ENCODE peak calls at places on chromosome 5, in ten cellular contexts. A is GM23248, D is PC-3, M is mammary epithelial cell, K is HepG2, I is endothelial cell of umbilical vein, Y is HCT116, S is NT2/D1, Z is H1, W is Karpas-422. T is an unnamed sample. For H3K36me3 and H3K4me1, the result is how much of the 10 kb centered on the place peaks cover.

GRCh38 chr5:179732918-179733763 is 519 bp downstream of the MAML1 start:
- DNase-seq in D (peak), M (peak), I (peak), K (no peak), Y (no peak), A (peak), S (peak), W (peak), Z (no peak), T (peak)

GRCh38 chr5:41755705-41756104 is 114.5 kb downstream of the OXCT1 start:
- DNase-seq in W (no peak), I (no peak), M (no peak), Y (no peak), Z (no peak), S (no peak), K (no peak), A (no peak), D (no peak), T (no peak)

GRCh38 chr5:57895766-57896165 is 413.2 kb upstream of the ACTBL2 start:
- DNase-seq in I (no peak), D (no peak), W (no peak), S (no peak), Y (no peak), K (no peak), M (no peak), Z (no peak), A (no peak), T (no peak)

GRCh38 chr5:2656186-2656585 is 95.3 kb downstream of the IRX2 start:
- DNase-seq in S (no peak), Y (no peak), A (peak), D (no peak), I (no peak), M (peak), Z (no peak), W (no peak), K (no peak), T (no peak)

GRCh38 chr5:142322747-142323479 is 1.9 kb downstream of the SPRY4 start:
- DNase-seq in S (no peak), K (no peak), Y (no peak), Z (no peak), I (peak), D (peak), W (no peak), A (peak), M (peak), T (no peak)

GRCh38 chr5:149452665-149453617 is 73.8 kb upstream of the IL17B start:
- DNase-seq in S (no peak), I (peak), Z (no peak), W (no peak), D (peak), A (peak), M (peak), K (peak), Y (no peak), T (peak)

GRCh38 chr5:53397845-53398244 is 82.6 kb upstream of the FST start:
- DNase-seq in Y (peak), W (no peak), A (peak), S (no peak), M (peak), K (no peak), I (peak), D (peak), Z (no peak), T (no peak)

GRCh38 chr5:165296401-165297130 is 1791.1 kb downstream of the MAT2B start:
- DNase-seq in S (no peak), W (no peak), Z (no peak), D (no peak), M (no peak), K (no peak), Y (no peak), A (no peak), I (no peak), T (no peak)

GRCh38 chr5:1246711-1247431 is 21.7 kb downstream of the SLC6A18 start:
- DNase-seq in D (peak), Z (peak), S (peak), W (peak), K (peak), M (peak), I (peak), A (peak), Y (no peak), T (peak)

GRCh38 chr5:598564-598890 is 13.6 kb upstream of the CEP72 start:
- DNase-seq in S (no peak), Z (no peak), D (no peak), I (no peak), K (no peak), M (no peak), W (no peak), A (no peak), Y (no peak), T (no peak)

GRCh38 chr5:77452351-77452750 is 39.8 kb downstream of the WDR41 start:
- DNase-seq in D (no peak), K (no peak), S (no peak), M (no peak), I (no peak), Y (no peak), W (no peak), Z (no peak), A (no peak), T (no peak)

GRCh38 chr5:75948441-75948840 is 134.7 kb upstream of the SV2C start:
- DNase-seq in K (no peak), M (no peak), A (no peak), I (no peak), Z (no peak), Y (no peak), D (no peak), W (no peak), S (no peak), T (no peak)

GRCh38 chr5:75951716-75952115 is 131.5 kb upstream of the SV2C start:
- DNase-seq in A (no peak), I (no peak), D (no peak), S (no peak), W (no peak), K (no peak), Z (no peak), M (no peak), Y (no peak), T (no peak)

GRCh38 chr5:75951158-75951557 is 132.0 kb upstream of the SV2C start:
- DNase-seq in S (no peak), D (no peak), M (no peak), A (no peak), W (no peak), K (no peak), Z (no peak), Y (no peak), I (no peak), T (no peak)

GRCh38 chr5:75952963-75953362 is 130.2 kb upstream of the SV2C start:
- DNase-seq in A (no peak), D (no peak), W (no peak), I (no peak), S (no peak), Z (no peak), Y (no peak), K (no peak), M (no peak), T (no peak)

GRCh38 chr5:75952291-75952690 is 130.9 kb upstream of the SV2C start:
- DNase-seq in Y (no peak), D (no peak), Z (no peak), I (no peak), S (no peak), M (no peak), W (no peak), K (no peak), A (no peak), T (no peak)
- H3K9ac ChIP-seq in Y (no peak), D (no peak), Z (no peak), I (no peak), S (no peak), M (no peak), W (no peak), K (no peak), A (no peak), T (no peak)

GRCh38 chr5:16671208-16671607 is 54.4 kb upstream of the RETREG1 start:
- DNase-seq in W (no peak), M (no peak), Y (no peak), S (no peak), K (no peak), A (no peak), I (no peak), D (no peak), Z (no peak), T (no peak)
- H3K36me3 ChIP-seq in W (under half), M (under half), Y (under half), S (half or more), K (under half), A (half or more), I (under half), D (half or more), Z (half or more), T (under half)

GRCh38 chr5:124920909-124921666 is 174.6 kb upstream of the ZNF608 start:
- DNase-seq in A (no peak), Z (no peak), I (no peak), D (no peak), W (peak), Y (no peak), M (no peak), S (no peak), K (no peak), T (no peak)

GRCh38 chr5:124921694-124922093 is 175.3 kb upstream of the ZNF608 start:
- DNase-seq in K (no peak), Y (no peak), W (no peak), D (peak), Z (no peak), A (no peak), M (no peak), I (no peak), S (no peak), T (no peak)

GRCh38 chr5:124919752-124920151 is 173.3 kb upstream of the ZNF608 start:
- DNase-seq in S (no peak), Z (no peak), Y (no peak), M (no peak), D (no peak), I (no peak), W (no peak), K (no peak), A (no peak), T (no peak)

GRCh38 chr5:124918618-124919017 is 172.2 kb upstream of the ZNF608 start:
- DNase-seq in W (no peak), K (no peak), Y (no peak), Z (no peak), I (no peak), A (no peak), D (no peak), M (no peak), S (no peak), T (no peak)

GRCh38 chr5:124919076-124919475 is 172.6 kb upstream of the ZNF608 start:
- DNase-seq in W (no peak), S (no peak), K (no peak), Y (no peak), I (no peak), D (no peak), A (no peak), M (no peak), Z (no peak), T (no peak)
- H3K4me1 ChIP-seq in W (under half), S (under half), K (under half), Y (under half), I (under half), D (under half), A (under half), M (under half), Z (under half), T (under half)

GRCh38 chr5:100841358-100842076 is 61.6 kb downstream of the ST8SIA4 start:
- DNase-seq in W (no peak), S (no peak), K (no peak), D (peak), I (peak), A (no peak), Z (no peak), Y (peak), M (no peak), T (no peak)
- H3K9ac ChIP-seq in W (peak), S (no peak), K (no peak), D (no peak), I (peak), A (no peak), Z (no peak), Y (no peak), M (no peak), T (no peak)

DNA sequence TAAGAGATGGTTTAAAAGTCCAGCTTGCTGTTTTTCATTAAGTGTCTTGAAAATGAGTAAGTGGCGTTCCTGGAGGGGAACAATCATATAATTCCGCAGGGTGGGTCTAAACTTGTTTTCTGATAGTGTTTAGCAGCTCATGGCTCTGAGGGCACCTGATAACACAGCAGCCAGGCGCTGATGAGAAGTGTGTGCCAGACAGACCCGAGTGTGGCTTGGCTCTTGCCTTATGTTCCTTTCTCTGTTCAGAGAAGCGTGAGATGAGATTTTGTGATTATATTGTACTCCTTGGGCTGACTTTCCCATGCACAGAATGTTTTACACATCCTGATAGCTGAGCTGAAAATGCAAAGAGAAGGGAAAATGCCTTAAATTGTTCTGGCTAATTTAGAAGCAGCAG is 152.5 kb upstream of the OTULINL start:
- DNase-seq in K (no peak), S (no peak), M (no peak), W (no peak), Y (no peak), Z (no peak), A (no peak), I (peak), D (no peak), T (no peak)
- H3K36me3 ChIP-seq in K (under half), S (under half), M (under half), W (under half), Y (under half), Z (under half), A (under half), I (under half), D (half or more), T (under half)

GRCh38 chr5:150508828-150509227 is 897 bp downstream of the NDST1 start:
- DNase-seq in Z (no peak), M (no peak), I (no peak), W (no peak), A (no peak), S (no peak), D (no peak), K (no peak), Y (no peak), T (no peak)
- H3K4me1 ChIP-seq in Z (under half), M (half or more), I (under half), W (under half), A (half or more), S (under half), D (under half), K (half or more), Y (under half), T (under half)

DNA sequence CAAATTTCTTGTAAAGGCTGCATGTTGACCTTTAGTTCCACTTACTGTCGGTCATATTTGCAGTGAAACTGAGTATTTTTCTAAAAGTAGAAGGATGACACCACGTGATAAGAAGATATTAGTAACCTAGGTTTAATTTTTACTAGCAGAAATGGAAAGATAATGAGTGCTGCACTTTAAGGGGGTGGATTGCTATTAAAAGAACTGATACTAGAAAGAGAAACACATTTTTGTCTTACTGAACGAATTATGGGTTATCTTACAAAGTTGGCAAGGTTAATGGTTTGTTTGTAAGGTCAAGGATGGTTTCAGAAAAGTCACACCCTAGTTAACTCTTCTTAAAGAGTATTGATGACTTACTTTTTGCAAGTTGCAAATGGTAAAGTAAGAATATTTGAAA is 2.4 kb downstream of the MACIR start:
- DNase-seq in Z (no peak), Y (no peak), I (no peak), A (no peak), W (no peak), M (no peak), D (no peak), S (no peak), K (no peak), T (no peak)
- H3K9ac ChIP-seq in Z (no peak), Y (no peak), I (no peak), A (peak), W (no peak), M (no peak), D (peak), S (no peak), K (no peak), T (no peak)

T was measured in colonic mucosa.